ENCODE peak calls at places on chromosome 12, in eight cellular contexts. One of them, this sample, is unnamed.

GRCh38 chr12:24950231-24950834 is 1.4 kb upstream of the BCAT1 start:
- DNase-seq in spleen: no peak
- DNase-seq in coronary artery: no peak
- DNase-seq in activated B cell treated with CpG ODN at 0.5 μM for 24 hours: no peak
- DNase-seq in Calu3: no peak
- DNase-seq in T47D: no peak
- DNase-seq in M059J: no peak
- DNase-seq in AG10803: no peak
- DNase-seq in this sample: no peak

GRCh38 chr12:46386877-46387629 is 14.5 kb upstream of the SLC38A2 start:
- DNase-seq in M059J: peak; percentile 67
- DNase-seq in Calu3: no peak
- DNase-seq in AG10803: peak; percentile 77
- DNase-seq in spleen: peak; percentile 82
- DNase-seq in coronary artery: no peak
- DNase-seq in T47D: no peak
- DNase-seq in activated B cell treated with CpG ODN at 0.5 μM for 24 hours: no peak
- DNase-seq in this sample: no peak

GRCh38 chr12:106227641-106228319 is 20.0 kb downstream of the CKAP4 start:
- DNase-seq in spleen: peak; percentile 89
- DNase-seq in activated B cell treated with CpG ODN at 0.5 μM for 24 hours: no peak
- DNase-seq in T47D: no peak
- DNase-seq in coronary artery: peak; percentile 68
- DNase-seq in AG10803: peak; percentile 52
- DNase-seq in Calu3: peak; percentile 64
- DNase-seq in M059J: no peak
- DNase-seq in this sample: peak; percentile 28

GRCh38 chr12:71397433-71397954 is 42.1 kb upstream of the LGR5 start:
- DNase-seq in M059J: peak; percentile 61
- DNase-seq in AG10803: peak; percentile 83
- DNase-seq in coronary artery: no peak
- DNase-seq in activated B cell treated with CpG ODN at 0.5 μM for 24 hours: no peak
- DNase-seq in T47D: no peak
- DNase-seq in Calu3: no peak
- DNase-seq in spleen: no peak
- DNase-seq in this sample: no peak

GRCh38 chr12:269216-269615 is 6.6 kb upstream of the SLC6A13 start:
- DNase-seq in AG10803: no peak
- DNase-seq in M059J: no peak
- DNase-seq in T47D: no peak
- DNase-seq in activated B cell treated with CpG ODN at 0.5 μM for 24 hours: no peak
- DNase-seq in Calu3: no peak
- DNase-seq in spleen: no peak
- DNase-seq in coronary artery: no peak
- DNase-seq in this sample: no peak

GRCh38 chr12:71216725-71217579 is 59.2 kb upstream of the TSPAN8 start:
- DNase-seq in Calu3: peak; percentile 65
- DNase-seq in M059J: peak; percentile 32
- DNase-seq in coronary artery: no peak
- DNase-seq in spleen: no peak
- DNase-seq in activated B cell treated with CpG ODN at 0.5 μM for 24 hours: no peak
- DNase-seq in AG10803: peak; percentile 15
- DNase-seq in T47D: peak; percentile 38
- DNase-seq in this sample: no peak

GRCh38 chr12:92059976-92060375 is 85.7 kb downstream of the BTG1 start:
- DNase-seq in activated B cell treated with CpG ODN at 0.5 μM for 24 hours: no peak
- DNase-seq in coronary artery: no peak
- DNase-seq in M059J: peak; percentile 83
- DNase-seq in Calu3: no peak
- DNase-seq in spleen: no peak
- DNase-seq in AG10803: peak; percentile 86
- DNase-seq in T47D: no peak
- DNase-seq in this sample: no peak

GRCh38 chr12:17381211-17381610 is 708.8 kb downstream of the RERGL start:
- DNase-seq in Calu3: no peak
- DNase-seq in activated B cell treated with CpG ODN at 0.5 μM for 24 hours: no peak
- DNase-seq in T47D: no peak
- DNase-seq in coronary artery: no peak
- DNase-seq in AG10803: no peak
- DNase-seq in spleen: no peak
- DNase-seq in M059J: no peak
- DNase-seq in this sample: no peak

GRCh38 chr12:125249066-125249824 is 184.0 kb downstream of the AACS start:
- DNase-seq in T47D: no peak
- DNase-seq in AG10803: no peak
- DNase-seq in M059J: no peak
- DNase-seq in activated B cell treated with CpG ODN at 0.5 μM for 24 hours: no peak
- DNase-seq in coronary artery: no peak
- DNase-seq in Calu3: no peak
- DNase-seq in spleen: no peak
- DNase-seq in this sample: no peak

GRCh38 chr12:53505086-53505485 is 2.2 kb downstream of the NPFF start:
- DNase-seq in spleen: no peak
- DNase-seq in coronary artery: no peak
- DNase-seq in activated B cell treated with CpG ODN at 0.5 μM for 24 hours: no peak
- DNase-seq in AG10803: peak; percentile 74
- DNase-seq in T47D: no peak
- DNase-seq in M059J: peak; percentile 78
- DNase-seq in Calu3: no peak
- DNase-seq in this sample: no peak

GRCh38 chr12:131380220-131380957 is 330.5 kb upstream of the SFSWAP start:
- DNase-seq in AG10803: no peak
- DNase-seq in T47D: no peak
- DNase-seq in Calu3: no peak
- DNase-seq in coronary artery: peak; percentile 36
- DNase-seq in spleen: no peak
- DNase-seq in M059J: no peak
- DNase-seq in activated B cell treated with CpG ODN at 0.5 μM for 24 hours: no peak
- DNase-seq in this sample: no peak

GRCh38 chr12:57983150-57983857 is 41.9 kb downstream of the ATP23 start:
- DNase-seq in activated B cell treated with CpG ODN at 0.5 μM for 24 hours: no peak
- DNase-seq in AG10803: peak; percentile 63
- DNase-seq in spleen: no peak
- DNase-seq in T47D: no peak
- DNase-seq in Calu3: peak; percentile 67
- DNase-seq in coronary artery: no peak
- DNase-seq in M059J: peak; percentile 66
- DNase-seq in this sample: no peak

GRCh38 chr12:63978519-63978918 is 134.0 kb downstream of the SRGAP1 start:
- DNase-seq in Calu3: no peak
- DNase-seq in activated B cell treated with CpG ODN at 0.5 μM for 24 hours: no peak
- DNase-seq in coronary artery: no peak
- DNase-seq in M059J: peak; percentile 80
- DNase-seq in spleen: no peak
- DNase-seq in AG10803: peak; percentile 79
- DNase-seq in T47D: no peak
- DNase-seq in this sample: no peak

GRCh38 chr12:62268956-62269355 is 8.8 kb downstream of the USP15 start:
- DNase-seq in activated B cell treated with CpG ODN at 0.5 μM for 24 hours: no peak
- DNase-seq in spleen: no peak
- DNase-seq in Calu3: no peak
- DNase-seq in AG10803: peak; percentile 40
- DNase-seq in T47D: no peak
- DNase-seq in coronary artery: no peak
- DNase-seq in M059J: peak; percentile 42
- DNase-seq in this sample: no peak

GRCh38 chr12:127811988-127812387 is 455.0 kb upstream of the TMEM132C start:
- DNase-seq in coronary artery: no peak
- DNase-seq in spleen: no peak
- DNase-seq in Calu3: no peak
- DNase-seq in activated B cell treated with CpG ODN at 0.5 μM for 24 hours: no peak
- DNase-seq in AG10803: peak; percentile 87
- DNase-seq in T47D: no peak
- DNase-seq in M059J: peak; percentile 59
- DNase-seq in this sample: no peak

GRCh38 chr12:462936-463705 is 3.4 kb downstream of the B4GALNT3 start:
- DNase-seq in T47D: no peak
- DNase-seq in activated B cell treated with CpG ODN at 0.5 μM for 24 hours: no peak
- DNase-seq in spleen: no peak
- DNase-seq in AG10803: no peak
- DNase-seq in Calu3: peak; percentile 67
- DNase-seq in coronary artery: no peak
- DNase-seq in M059J: no peak
- DNase-seq in this sample: no peak

GRCh38 chr12:7411343-7411742 is 32.6 kb downstream of the CD163L1 start:
- DNase-seq in T47D: no peak
- DNase-seq in coronary artery: no peak
- DNase-seq in Calu3: no peak
- DNase-seq in activated B cell treated with CpG ODN at 0.5 μM for 24 hours: no peak
- DNase-seq in AG10803: no peak
- DNase-seq in spleen: no peak
- DNase-seq in M059J: no peak
- DNase-seq in this sample: no peak

GRCh38 chr12:32201996-32202395 is 95.3 kb downstream of the BICD1 start:
- DNase-seq in Calu3: no peak
- DNase-seq in coronary artery: no peak
- DNase-seq in AG10803: no peak
- DNase-seq in activated B cell treated with CpG ODN at 0.5 μM for 24 hours: no peak
- DNase-seq in M059J: no peak
- DNase-seq in T47D: no peak
- DNase-seq in spleen: no peak
- DNase-seq in this sample: no peak

GRCh38 chr12:28883406-28883997 is 265.6 kb upstream of the FAR2 start:
- DNase-seq in coronary artery: no peak
- DNase-seq in T47D: no peak
- DNase-seq in spleen: no peak
- DNase-seq in AG10803: no peak
- DNase-seq in activated B cell treated with CpG ODN at 0.5 μM for 24 hours: no peak
- DNase-seq in Calu3: no peak
- DNase-seq in M059J: no peak
- DNase-seq in this sample: no peak

GRCh38 chr12:113416091-113416754 is 6.0 kb upstream of the SDSL start:
- DNase-seq in spleen: no peak
- DNase-seq in Calu3: peak; percentile 32
- DNase-seq in AG10803: no peak
- DNase-seq in T47D: no peak
- DNase-seq in M059J: peak; percentile 60
- DNase-seq in coronary artery: no peak
- DNase-seq in activated B cell treated with CpG ODN at 0.5 μM for 24 hours: no peak
- DNase-seq in this sample: no peak

GRCh38 chr12:110355080-110355479 is 48.4 kb downstream of the ANAPC7 start:
- DNase-seq in spleen: no peak
- DNase-seq in coronary artery: no peak
- DNase-seq in Calu3: peak; percentile 25
- DNase-seq in activated B cell treated with CpG ODN at 0.5 μM for 24 hours: no peak
- DNase-seq in M059J: peak; percentile 33
- DNase-seq in T47D: no peak
- DNase-seq in AG10803: no peak
- DNase-seq in this sample: no peak

GRCh38 chr12:111503116-111503515 is 96.0 kb downstream of the ATXN2 start:
- DNase-seq in M059J: no peak
- DNase-seq in AG10803: no peak
- DNase-seq in coronary artery: no peak
- DNase-seq in spleen: no peak
- DNase-seq in activated B cell treated with CpG ODN at 0.5 μM for 24 hours: no peak
- DNase-seq in T47D: no peak
- DNase-seq in Calu3: no peak
- DNase-seq in this sample: no peak

GRCh38 chr12:45745861-45746277 is 16.4 kb downstream of the ARID2 start:
- DNase-seq in coronary artery: no peak
- DNase-seq in activated B cell treated with CpG ODN at 0.5 μM for 24 hours: no peak
- DNase-seq in AG10803: peak; percentile 52
- DNase-seq in T47D: no peak
- DNase-seq in Calu3: no peak
- DNase-seq in spleen: no peak
- DNase-seq in M059J: peak; percentile 12
- DNase-seq in this sample: no peak

GRCh38 chr12:122318607-122319311 is 52.5 kb upstream of the VPS33A start:
- DNase-seq in activated B cell treated with CpG ODN at 0.5 μM for 24 hours: no peak
- DNase-seq in coronary artery: no peak
- DNase-seq in spleen: no peak
- DNase-seq in M059J: peak; percentile 90
- DNase-seq in Calu3: no peak
- DNase-seq in AG10803: peak; percentile 99
- DNase-seq in T47D: no peak
- DNase-seq in this sample: no peak

GRCh38 chr12:69097619-69098368 is 141.6 kb upstream of the CPSF6 start:
- DNase-seq in spleen: no peak
- DNase-seq in T47D: no peak
- DNase-seq in coronary artery: no peak
- DNase-seq in activated B cell treated with CpG ODN at 0.5 μM for 24 hours: no peak
- DNase-seq in AG10803: peak; percentile 67
- DNase-seq in M059J: peak; percentile 65
- DNase-seq in Calu3: no peak
- DNase-seq in this sample: no peak

GRCh38 chr12:70398002-70398401 is 31.9 kb downstream of the KCNMB4 start:
- DNase-seq in Calu3: no peak
- DNase-seq in spleen: no peak
- DNase-seq in activated B cell treated with CpG ODN at 0.5 μM for 24 hours: no peak
- DNase-seq in M059J: no peak
- DNase-seq in coronary artery: no peak
- DNase-seq in AG10803: no peak
- DNase-seq in T47D: no peak
- DNase-seq in this sample: no peak

GRCh38 chr12:105814283-105814682 is 324.5 kb downstream of the NUAK1 start:
- DNase-seq in Calu3: no peak
- DNase-seq in AG10803: no peak
- DNase-seq in M059J: no peak
- DNase-seq in activated B cell treated with CpG ODN at 0.5 μM for 24 hours: no peak
- DNase-seq in T47D: no peak
- DNase-seq in spleen: no peak
- DNase-seq in coronary artery: no peak
- DNase-seq in this sample: no peak

GRCh38 chr12:59689776-59690175 is 93.9 kb downstream of the SLC16A7 start:
- DNase-seq in M059J: peak; percentile 11
- DNase-seq in AG10803: peak; percentile 44
- DNase-seq in coronary artery: no peak
- DNase-seq in Calu3: no peak
- DNase-seq in activated B cell treated with CpG ODN at 0.5 μM for 24 hours: no peak
- DNase-seq in spleen: no peak
- DNase-seq in T47D: no peak
- DNase-seq in this sample: no peak

GRCh38 chr12:104243551-104243950 is 28.0 kb downstream of the TXNRD1 start:
- DNase-seq in T47D: no peak
- DNase-seq in AG10803: peak; percentile 84
- DNase-seq in activated B cell treated with CpG ODN at 0.5 μM for 24 hours: no peak
- DNase-seq in Calu3: no peak
- DNase-seq in spleen: no peak
- DNase-seq in M059J: peak; percentile 26
- DNase-seq in coronary artery: no peak
- DNase-seq in this sample: no peak

GRCh38 chr12:120470150-120470817 is 736 bp upstream of the SRSF9 start:
- DNase-seq in activated B cell treated with CpG ODN at 0.5 μM for 24 hours: no peak
- DNase-seq in AG10803: peak; percentile 16
- DNase-seq in M059J: peak; percentile 31
- DNase-seq in Calu3: no peak
- DNase-seq in coronary artery: peak; percentile 74
- DNase-seq in T47D: no peak
- DNase-seq in spleen: peak; percentile 74
- DNase-seq in this sample: no peak

GRCh38 chr12:88303335-88303734 is 161.2 kb downstream of the TMTC3 start:
- DNase-seq in activated B cell treated with CpG ODN at 0.5 μM for 24 hours: no peak
- DNase-seq in T47D: no peak
- DNase-seq in Calu3: no peak
- DNase-seq in coronary artery: no peak
- DNase-seq in spleen: no peak
- DNase-seq in M059J: peak; percentile 4
- DNase-seq in AG10803: no peak
- DNase-seq in this sample: no peak

GRCh38 chr12:92183575-92183974 is 37.9 kb upstream of the BTG1 start:
- DNase-seq in spleen: no peak
- DNase-seq in activated B cell treated with CpG ODN at 0.5 μM for 24 hours: no peak
- DNase-seq in M059J: no peak
- DNase-seq in coronary artery: no peak
- DNase-seq in AG10803: no peak
- DNase-seq in T47D: no peak
- DNase-seq in Calu3: no peak
- DNase-seq in this sample: no peak

GRCh38 chr12:2108166-2108565 is 55.4 kb downstream of the CACNA1C start:
- DNase-seq in activated B cell treated with CpG ODN at 0.5 μM for 24 hours: no peak
- DNase-seq in Calu3: no peak
- DNase-seq in AG10803: no peak
- DNase-seq in T47D: no peak
- DNase-seq in spleen: no peak
- DNase-seq in coronary artery: no peak
- DNase-seq in M059J: no peak
- DNase-seq in this sample: no peak

GRCh38 chr12:104535383-104535782 is 78.6 kb downstream of the CHST11 start:
- DNase-seq in AG10803: peak; percentile 94
- DNase-seq in T47D: no peak
- DNase-seq in spleen: no peak
- DNase-seq in Calu3: no peak
- DNase-seq in activated B cell treated with CpG ODN at 0.5 μM for 24 hours: no peak
- DNase-seq in M059J: no peak
- DNase-seq in coronary artery: no peak
- DNase-seq in this sample: no peak